ENCODE peak calls at places on chromosome 4, in eight cellular contexts. C is HCT116, N is uterus, T is right lobe of liver, W is IMR-90, E is A549, V is breast epithelium, X is suprapubic skin. B is an unnamed sample.

GRCh38 chr4:122450847-122451246 is 5.7 kb downstream of the IL2 start:
- DNase-seq in C (peak), N (no peak), T (no peak), W (peak), E (peak), V (no peak), X (no peak), B (no peak)

GRCh38 chr4:37389967-37390580 is 145.5 kb downstream of the NWD2 start:
- DNase-seq in C (peak), N (no peak), T (no peak), W (peak), E (peak), V (no peak), X (no peak), B (no peak)

GRCh38 chr4:139555705-139556070 is 331 bp downstream of the SETD7 start:
- DNase-seq in C (no peak), N (peak), T (peak), W (no peak), E (no peak), V (peak), X (peak), B (no peak)

GRCh38 chr4:10750714-10751113 is 66.1 kb upstream of the CLNK start:
- DNase-seq in C (no peak), N (no peak), T (no peak), W (no peak), E (no peak), V (no peak), X (no peak), B (no peak)

GRCh38 chr4:76301068-76301774 is 5.3 kb upstream of the STBD1 start:
- DNase-seq in C (peak), N (no peak), T (no peak), W (peak), E (peak), V (no peak), X (no peak), B (no peak)

GRCh38 chr4:134219043-134219442 is 17.5 kb upstream of the PABPC4L start:
- DNase-seq in C (no peak), N (no peak), T (no peak), W (no peak), E (no peak), V (no peak), X (no peak), B (no peak)

GRCh38 chr4:186760576-186760975 is 36.9 kb upstream of the FAT1 start:
- DNase-seq in C (no peak), N (no peak), T (no peak), W (peak), E (peak), V (no peak), X (no peak), B (no peak)

GRCh38 chr4:128782875-128783614 is 26.5 kb upstream of the JADE1 start:
- DNase-seq in C (no peak), N (peak), T (no peak), W (peak), E (peak), V (no peak), X (no peak), B (no peak)

GRCh38 chr4:185424905-185425599 is 712 bp downstream of the UFSP2 start:
- DNase-seq in C (no peak), N (no peak), T (no peak), W (peak), E (no peak), V (no peak), X (no peak), B (no peak)

GRCh38 chr4:14744346-14744745 is 257.9 kb upstream of the CPEB2 start:
- DNase-seq in C (no peak), N (no peak), T (no peak), W (no peak), E (no peak), V (no peak), X (no peak), B (no peak)

GRCh38 chr4:146791439-146791838 is 152.7 kb downstream of the POU4F2 start:
- DNase-seq in C (no peak), N (no peak), T (no peak), W (no peak), E (no peak), V (no peak), X (no peak), B (no peak)

GRCh38 chr4:177448850-177449249 is 6.6 kb upstream of the AGA start:
- DNase-seq in C (no peak), N (no peak), T (no peak), W (peak), E (no peak), V (no peak), X (no peak), B (no peak)

GRCh38 chr4:14855719-14856075 is 146.6 kb upstream of the CPEB2 start:
- DNase-seq in C (no peak), N (no peak), T (no peak), W (no peak), E (no peak), V (no peak), X (no peak), B (no peak)

DNA sequence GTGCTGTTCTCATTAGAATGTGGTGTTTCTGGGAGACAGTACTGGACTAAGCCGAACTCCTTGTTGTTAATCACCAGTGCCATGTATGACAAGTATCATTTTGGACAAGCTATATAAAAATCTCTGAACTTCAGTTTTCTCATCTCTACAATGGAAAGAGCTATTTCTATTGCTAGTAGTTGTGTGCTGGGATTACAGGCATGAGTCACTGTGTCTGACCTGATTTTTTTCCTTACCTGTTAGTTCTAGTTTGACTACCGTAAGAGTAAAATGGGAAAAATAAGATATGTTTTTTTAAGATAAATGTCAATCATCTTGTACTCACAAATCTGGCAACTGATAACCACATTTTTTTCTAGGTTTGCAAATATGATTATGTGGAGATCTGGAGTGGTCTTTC is 192.3 kb downstream of the TLL1 start:
- DNase-seq in C (no peak), N (no peak), T (no peak), W (no peak), E (no peak), V (no peak), X (no peak), B (no peak)
- TF ChIP-seq POLR2A in C (no peak), N (no peak), T (no peak), W (no peak), E (no peak), V (no peak), X (no peak), B (no peak)

GRCh38 chr4:124329134-124329533 is 383.4 kb downstream of the ANKRD50 start:
- DNase-seq in C (no peak), N (no peak), T (no peak), W (no peak), E (no peak), V (no peak), X (no peak), B (no peak)
- H3K4me3 ChIP-seq in C (no peak), N (no peak), T (no peak), W (no peak), E (no peak), V (no peak), X (no peak), B (no peak)

GRCh38 chr4:36332023-36332781 is 50.8 kb downstream of the DTHD1 start:
- DNase-seq in C (no peak), N (no peak), T (no peak), W (no peak), E (no peak), V (no peak), X (no peak), B (no peak)
- TF ChIP-seq POLR2A in C (no peak), N (no peak), T (no peak), W (no peak), E (no peak), V (no peak), X (no peak), B (no peak)

GRCh38 chr4:963276-964225 is 9.8 kb downstream of the DGKQ start:
- DNase-seq in C (no peak), N (no peak), T (no peak), W (no peak), E (no peak), V (no peak), X (peak), B (no peak)
- H3K4me3 ChIP-seq in C (peak), N (no peak), T (no peak), W (no peak), E (no peak), V (no peak), X (no peak), B (no peak)